ENCODE peak calls at places on chromosomes 16 and 17, in ten cellular contexts. K, H, J, L, U, R, X, T, S and F are unnamed samples.
A peak's percentile ranks its signal among the peaks of the same experiment; 100 is the strongest.

GRCh38 chr16:626787-627457 is 3.9 kb upstream of the WFIKKN1 start:
- DNase-seq in K (peak; percentile 97), H (no peak), J (peak; percentile 90), L (no peak), U (no peak), R (no peak), X (no peak), T (peak; percentile 97), S (peak; percentile 94), F (peak; percentile 93)

GRCh38 chr17:17528696-17529652 is 32.8 kb upstream of the RASD1 start:
- DNase-seq in K (no peak), H (no peak), J (no peak), L (no peak), U (no peak), R (no peak), X (no peak), T (no peak), S (no peak), F (no peak)

GRCh38 chr17:72900542-72900941 is 191.9 kb downstream of the SLC39A11 start:
- DNase-seq in K (no peak), H (no peak), J (peak; percentile 46), L (no peak), U (no peak), R (no peak), X (no peak), T (no peak), S (no peak), F (no peak)

GRCh38 chr17:18027280-18027679 is 11.7 kb downstream of the ATPAF2 start:
- DNase-seq in K (no peak), H (no peak), J (peak; percentile 81), L (no peak), U (no peak), R (no peak), X (no peak), T (no peak), S (no peak), F (no peak)

GRCh38 chr16:20763461-20764232 is at the start of gene ACSM3:
- DNase-seq in K (peak; percentile 79), H (peak; percentile 85), J (no peak), L (peak; percentile 89), U (peak; percentile 60), R (no peak), X (no peak), T (peak; percentile 69), S (peak; percentile 68), F (peak; percentile 63)

GRCh38 chr16:29663020-29663828 is at the start of gene SPN:
- DNase-seq in K (no peak), H (peak; percentile 45), J (no peak), L (peak; percentile 69), U (peak; percentile 53), R (no peak), X (no peak), T (no peak), S (no peak), F (no peak)

GRCh38 chr17:73311428-73311780 is 397 bp downstream of the CDC42EP4 start:
- DNase-seq in K (no peak), H (peak; percentile 62), J (peak; percentile 92), L (no peak), U (no peak), R (no peak), X (no peak), T (no peak), S (no peak), F (no peak)

GRCh38 chr17:49216482-49216881 is 6.0 kb downstream of the ABI3 start:
- DNase-seq in K (no peak), H (no peak), J (no peak), L (no peak), U (no peak), R (no peak), X (no peak), T (no peak), S (no peak), F (no peak)

GRCh38 chr16:86919531-86920305 is 341.4 kb downstream of the FOXL1 start:
- DNase-seq in K (no peak), H (no peak), J (no peak), L (no peak), U (no peak), R (no peak), X (no peak), T (no peak), S (no peak), F (no peak)

GRCh38 chr16:51401673-51402072 is 250.6 kb upstream of the SALL1 start:
- DNase-seq in K (no peak), H (no peak), J (no peak), L (no peak), U (no peak), R (no peak), X (no peak), T (no peak), S (no peak), F (no peak)

GRCh38 chr16:27270389-27270788 is 1.8 kb upstream of the NSMCE1 start:
- DNase-seq in K (no peak), H (no peak), J (no peak), L (no peak), U (no peak), R (no peak), X (no peak), T (no peak), S (no peak), F (no peak)

GRCh38 chr16:10368984-10369551 is 16.8 kb upstream of the ATF7IP2 start:
- DNase-seq in K (no peak), H (no peak), J (no peak), L (peak; percentile 10), U (no peak), R (no peak), X (no peak), T (no peak), S (no peak), F (no peak)

GRCh38 chr17:8618825-8619224 is 11.7 kb downstream of the MYH10 start:
- DNase-seq in K (no peak), H (no peak), J (no peak), L (no peak), U (no peak), R (no peak), X (no peak), T (no peak), S (no peak), F (no peak)

GRCh38 chr17:61362852-61363600 is 36.6 kb upstream of the TBX2 start:
- DNase-seq in K (no peak), H (no peak), J (no peak), L (no peak), U (no peak), R (no peak), X (no peak), T (no peak), S (no peak), F (no peak)

GRCh38 chr17:66747561-66748275 is 87.2 kb upstream of the CACNG5 start:
- DNase-seq in K (peak; percentile 95), H (no peak), J (peak; percentile 34), L (no peak), U (no peak), R (no peak), X (no peak), T (peak; percentile 87), S (peak; percentile 63), F (no peak)

GRCh38 chr16:4618645-4619418 is 4.1 kb upstream of the UBALD1 start:
- DNase-seq in K (no peak), H (no peak), J (no peak), L (no peak), U (no peak), R (no peak), X (no peak), T (no peak), S (no peak), F (no peak)

GRCh38 chr17:83064732-83065659 is 14.4 kb upstream of the METRNL start:
- DNase-seq in K (no peak), H (no peak), J (peak; percentile 90), L (no peak), U (no peak), R (no peak), X (no peak), T (no peak), S (no peak), F (no peak)

GRCh38 chr16:69483611-69484010 is 59.2 kb downstream of the CYB5B start:
- DNase-seq in K (no peak), H (no peak), J (peak; percentile 67), L (no peak), U (no peak), R (no peak), X (no peak), T (no peak), S (peak; percentile 48), F (no peak)

GRCh38 chr16:83967838-83968482 is at the start of gene NECAB2:
- DNase-seq in K (peak; percentile 14), H (no peak), J (no peak), L (peak; percentile 4), U (peak; percentile 35), R (peak; percentile 66), X (no peak), T (peak; percentile 36), S (peak; percentile 12), F (peak; percentile 78)

GRCh38 chr16:31248344-31248743 is 11.4 kb upstream of the ITGAM start:
- DNase-seq in K (no peak), H (no peak), J (no peak), L (no peak), U (no peak), R (no peak), X (no peak), T (no peak), S (no peak), F (no peak)

GRCh38 chr16:2764718-2765117 is 12.3 kb downstream of the SRRM2 start:
- DNase-seq in K (no peak), H (peak; percentile 10), J (no peak), L (no peak), U (no peak), R (no peak), X (no peak), T (no peak), S (no peak), F (no peak)

GRCh38 chr16:1422076-1422475 is 1.5 kb upstream of the UQCC4 start:
- DNase-seq in K (no peak), H (no peak), J (no peak), L (no peak), U (no peak), R (no peak), X (no peak), T (no peak), S (no peak), F (no peak)

GRCh38 chr17:278055-279028 is 74.3 kb downstream of the RPH3AL start:
- DNase-seq in K (no peak), H (no peak), J (peak; percentile 72), L (no peak), U (no peak), R (no peak), X (no peak), T (no peak), S (no peak), F (no peak)

GRCh38 chr16:370443-370842 is at the start of gene MRPL28:
- DNase-seq in K (peak; percentile 96), H (peak; percentile 86), J (peak; percentile 99), L (peak; percentile 96), U (peak; percentile 93), R (peak; percentile 90), X (peak; percentile 90), T (peak; percentile 94), S (peak; percentile 97), F (peak; percentile 95)

GRCh38 chr16:69709456-69710084 is 16.8 kb downstream of the NQO1 start:
- DNase-seq in K (peak; percentile 80), H (peak; percentile 88), J (peak; percentile 31), L (peak; percentile 78), U (no peak), R (no peak), X (no peak), T (peak; percentile 33), S (peak; percentile 75), F (peak; percentile 74)

GRCh38 chr17:48554412-48555090 is 9.6 kb upstream of the HOXB2 start:
- DNase-seq in K (peak; percentile 47), H (no peak), J (no peak), L (no peak), U (no peak), R (no peak), X (no peak), T (no peak), S (no peak), F (no peak)

GRCh38 chr16:88303890-88304819 is 78.6 kb upstream of the ZNF469 start:
- DNase-seq in K (peak; percentile 97), H (no peak), J (no peak), L (no peak), U (no peak), R (no peak), X (no peak), T (peak; percentile 78), S (peak; percentile 99), F (peak; percentile 88)

GRCh38 chr17:61409301-61410099 is 9.9 kb downstream of the TBX2 start:
- DNase-seq in K (peak; percentile 69), H (peak; percentile 71), J (peak; percentile 91), L (no peak), U (no peak), R (peak; percentile 76), X (no peak), T (peak; percentile 69), S (peak; percentile 57), F (no peak)